ENCODE peak calls at places on chromosomes 1 and 21, in five cellular contexts. L is fibroblast of mammary gland, M is left ventricle myocardium inferior, N is uterus, A is BJ. P is an unnamed sample.

GRCh38 chr1:86352096-86352495 is 44.0 kb downstream of the ODF2L start:
- DNase-seq in N (no peak), A (no peak), L (peak; percentile 56), M (no peak), P (no peak)

GRCh38 chr1:226988337-226988672 is 48.2 kb downstream of the COQ8A start:
- DNase-seq in L (no peak), M (no peak), A (no peak), N (no peak), P (no peak)

GRCh38 chr1:161730050-161730564 is 8.8 kb downstream of the FCRLB start:
- DNase-seq in L (peak; percentile 76), N (no peak), M (no peak), A (no peak), P (peak; percentile 60)

GRCh38 chr21:9737871-9738520 is 783.4 kb upstream of the TPTE start:
- DNase-seq in M (no peak), N (no peak), L (no peak), A (no peak), P (no peak)

GRCh38 chr1:74180490-74180889 is 17.5 kb downstream of the LRRIQ3 start:
- DNase-seq in N (no peak), M (no peak), A (no peak), L (peak; percentile 60), P (peak; percentile 5)

GRCh38 chr1:201585099-201585498 is 46.2 kb downstream of the NAV1 start:
- DNase-seq in L (peak; percentile 76), M (no peak), N (no peak), A (no peak), P (peak; percentile 52)

GRCh38 chr1:110267260-110267659 is 57.1 kb downstream of the KCNC4 start:
- DNase-seq in A (no peak), M (no peak), L (no peak), N (no peak), P (no peak)

GRCh38 chr1:36355811-36356210 is 29.9 kb downstream of the STK40 start:
- DNase-seq in L (no peak), M (no peak), N (no peak), A (no peak), P (no peak)

GRCh38 chr1:174052621-174053020 is 30.5 kb upstream of the RC3H1 start:
- DNase-seq in M (no peak), A (no peak), L (peak; percentile 23), N (no peak), P (no peak)

DNA sequence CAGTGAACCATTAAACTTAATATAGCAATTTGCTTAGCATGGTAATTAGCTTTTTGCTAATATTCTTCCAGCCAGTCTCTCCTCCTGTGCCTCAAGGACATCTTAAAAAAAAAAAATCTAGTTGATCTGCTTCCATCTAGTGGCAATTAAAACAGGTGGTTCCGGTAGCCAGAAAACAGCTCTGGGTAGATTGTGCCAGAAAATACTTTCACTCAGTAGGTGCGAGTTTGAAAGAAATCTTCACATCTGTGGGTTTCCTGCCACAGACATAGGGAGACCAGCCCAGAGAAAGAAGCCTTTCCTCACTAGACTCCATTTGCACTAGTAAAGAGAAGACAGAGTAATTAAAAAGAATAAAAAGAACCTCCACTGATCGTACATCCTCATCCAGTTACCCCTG is 17.1 kb downstream of the SELL start:
- DNase-seq in M (no peak), L (no peak), A (no peak), N (no peak), P (no peak)
- TF ChIP-seq CTCF in M (no peak), L (no peak), A (no peak), N (no peak), P (no peak)

DNA sequence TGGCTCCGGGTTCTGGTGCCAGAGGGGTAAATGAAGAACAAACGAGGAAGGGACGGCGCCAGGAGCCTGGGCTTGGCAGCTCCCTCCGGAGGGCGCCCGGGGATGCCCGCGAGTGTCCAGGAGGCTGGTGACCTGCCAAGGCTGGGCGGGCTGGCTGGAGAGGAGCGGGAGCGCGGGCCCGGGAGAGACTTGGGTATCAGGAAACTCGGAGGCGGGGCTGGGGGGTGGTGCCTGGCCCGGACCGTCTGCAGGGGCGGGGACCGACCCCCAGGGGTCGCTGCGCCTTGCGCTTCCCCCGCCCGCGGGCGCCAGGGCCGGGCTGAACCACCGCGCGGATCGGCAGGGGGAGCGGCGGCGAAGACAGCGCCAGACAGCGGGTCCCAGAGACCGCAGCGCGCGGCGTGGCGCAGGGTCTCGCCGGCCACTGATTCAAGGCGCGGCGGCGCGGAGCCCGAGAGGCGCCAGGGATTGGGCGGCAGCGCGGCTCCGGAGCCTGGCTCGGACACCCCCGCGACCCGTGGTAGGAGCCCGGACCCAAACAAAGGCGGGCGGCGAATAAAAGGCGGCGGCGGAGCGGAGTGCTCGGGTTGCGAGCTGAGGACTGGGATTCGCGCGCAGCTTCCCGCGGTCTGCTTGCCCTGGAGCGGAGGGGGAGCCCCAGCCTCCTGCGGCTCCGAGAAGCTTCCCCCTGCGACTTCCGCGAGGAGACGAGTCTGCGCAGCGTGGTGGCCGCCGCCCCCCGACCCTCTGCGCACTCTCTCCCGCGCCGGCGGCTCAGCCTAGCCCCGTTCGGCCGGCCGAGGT is at the start of gene DISP3:
- DNase-seq in N (peak; percentile 16), M (peak; percentile 39), L (peak; percentile 34), A (no peak), P (peak; percentile 42)
- H3K4me3 ChIP-seq in N (peak within 1 kb of the TSS; percentile 11), M (peak within 1 kb of the TSS; percentile 69), L (peak within 1 kb of the TSS; percentile 29), A (peak within 1 kb of the TSS; percentile 40), P (peak within 1 kb of the TSS; percentile 35)

GRCh38 chr1:40979241-40980067 is at the start of gene CTPS1:
- DNase-seq in L (peak; percentile 90), M (peak; percentile 96), N (peak; percentile 97), A (peak; percentile 50), P (peak; percentile 95)
- TF ChIP-seq CTCF in L (no peak), M (no peak), N (peak; percentile 23), A (peak; percentile 37), P (peak; percentile 27)

GRCh38 chr1:151510614-151510956 is 602 bp upstream of the CGN start:
- DNase-seq in A (no peak), L (no peak), M (no peak), N (no peak), P (no peak)

GRCh38 chr1:151509350-151510019 is 1.7 kb upstream of the CGN start:
- DNase-seq in A (no peak), N (no peak), L (no peak), M (no peak), P (no peak)

GRCh38 chr1:151508721-151509292 is 2.4 kb upstream of the CGN start:
- DNase-seq in L (no peak), A (no peak), M (no peak), N (no peak), P (no peak)

GRCh38 chr1:151510957-151511635 is at the start of gene CGN:
- DNase-seq in L (peak; percentile 32), N (peak; percentile 82), M (peak; percentile 81), A (no peak), P (peak; percentile 77)

DNA sequence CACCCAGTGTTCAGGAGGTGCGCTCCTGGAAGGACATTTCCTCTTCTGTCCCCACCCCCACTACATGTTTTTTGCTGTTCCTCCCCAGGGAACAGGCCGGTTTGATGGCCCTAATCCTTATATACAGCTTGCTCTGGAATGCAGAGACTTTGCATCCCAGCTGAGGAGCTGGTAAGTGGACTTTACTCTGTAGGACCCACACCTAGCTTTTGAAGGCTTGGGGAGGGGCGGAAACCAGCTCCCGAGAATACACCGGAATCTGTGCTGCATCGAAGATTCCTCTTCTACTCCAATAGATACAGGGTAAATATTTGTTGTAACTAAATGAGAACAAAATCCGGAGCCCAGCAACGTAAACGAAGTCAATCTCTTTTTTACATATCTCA is 1.2 kb upstream of the CGN start:
- DNase-seq in M (no peak), N (no peak), A (no peak), L (no peak), P (no peak)
- H3K4me3 ChIP-seq in M (peak overlapping the region; percentile 86), N (no peak overlapping the region), A (no peak overlapping the region), L (no peak overlapping the region), P (no peak overlapping the region)

GRCh38 chr1:241097479-241097878 is 259.5 kb downstream of the RGS7 start:
- DNase-seq in L (no peak), N (no peak), A (no peak), M (no peak), P (no peak)
- TF ChIP-seq CTCF in L (no peak), N (no peak), A (no peak), M (no peak), P (no peak)

GRCh38 chr1:198663996-198664789 is 25.4 kb downstream of the PTPRC start:
- DNase-seq in L (no peak), M (no peak), N (no peak), A (no peak), P (no peak)
- H3K4me3 ChIP-seq in L (no peak overlapping the region), M (no peak overlapping the region), N (no peak overlapping the region), A (no peak overlapping the region), P (no peak overlapping the region)

P was measured in astrocyte of the spinal cord.